ENCODE peak calls at places on chromosomes 13 and 19, in eight cellular contexts. One of them, this sample, is unnamed.

GRCh38 chr19:5686326-5686646 is 3.8 kb upstream of the RPL36 start:
- DNase-seq in PC-9: no peak
- DNase-seq in mammary epithelial cell: no peak
- DNase-seq in endothelial cell of umbilical vein: no peak
- DNase-seq in fibroblast of lung: no peak
- DNase-seq in stomach: no peak
- DNase-seq in ascending aorta: no peak
- DNase-seq in AG04450: no peak
- DNase-seq in this sample: no peak

GRCh38 chr19:5369962-5370367 is 29.4 kb upstream of the PTPRS start:
- DNase-seq in stomach: peak
- DNase-seq in PC-9: no peak
- DNase-seq in AG04450: no peak
- DNase-seq in endothelial cell of umbilical vein: peak
- DNase-seq in fibroblast of lung: peak
- DNase-seq in mammary epithelial cell: no peak
- DNase-seq in ascending aorta: no peak
- DNase-seq in this sample: peak

GRCh38 chr13:47499358-47500150 is 501.5 kb downstream of the SUCLA2 start:
- DNase-seq in stomach: no peak
- DNase-seq in ascending aorta: no peak
- DNase-seq in endothelial cell of umbilical vein: no peak
- DNase-seq in fibroblast of lung: peak
- DNase-seq in mammary epithelial cell: peak
- DNase-seq in AG04450: peak
- DNase-seq in PC-9: peak
- DNase-seq in this sample: no peak

GRCh38 chr13:26628706-26629105 is 71.2 kb downstream of the WASF3 start:
- DNase-seq in mammary epithelial cell: peak
- DNase-seq in AG04450: no peak
- DNase-seq in endothelial cell of umbilical vein: peak
- DNase-seq in fibroblast of lung: peak
- DNase-seq in stomach: no peak
- DNase-seq in ascending aorta: no peak
- DNase-seq in PC-9: no peak
- DNase-seq in this sample: no peak

GRCh38 chr13:64154514-64154913 is 2738.9 kb upstream of the PCDH20 start:
- DNase-seq in ascending aorta: no peak
- DNase-seq in stomach: no peak
- DNase-seq in mammary epithelial cell: no peak
- DNase-seq in fibroblast of lung: peak
- DNase-seq in endothelial cell of umbilical vein: peak
- DNase-seq in PC-9: no peak
- DNase-seq in AG04450: no peak
- DNase-seq in this sample: no peak

GRCh38 chr13:78820541-78820940 is 161.6 kb upstream of the OBI1 start:
- DNase-seq in mammary epithelial cell: no peak
- DNase-seq in AG04450: no peak
- DNase-seq in PC-9: no peak
- DNase-seq in endothelial cell of umbilical vein: no peak
- DNase-seq in stomach: no peak
- DNase-seq in fibroblast of lung: no peak
- DNase-seq in ascending aorta: no peak
- DNase-seq in this sample: no peak

GRCh38 chr19:19115954-19116353 is 22.3 kb downstream of the TMEM161A start:
- DNase-seq in stomach: peak
- DNase-seq in fibroblast of lung: no peak
- DNase-seq in mammary epithelial cell: no peak
- DNase-seq in AG04450: no peak
- DNase-seq in endothelial cell of umbilical vein: no peak
- DNase-seq in PC-9: no peak
- DNase-seq in ascending aorta: no peak
- DNase-seq in this sample: no peak

GRCh38 chr19:27718262-27718661 is 1494.7 kb downstream of the UQCRFS1 start:
- DNase-seq in fibroblast of lung: no peak
- DNase-seq in mammary epithelial cell: peak
- DNase-seq in endothelial cell of umbilical vein: no peak
- DNase-seq in stomach: no peak
- DNase-seq in AG04450: no peak
- DNase-seq in PC-9: no peak
- DNase-seq in ascending aorta: no peak
- DNase-seq in this sample: no peak

GRCh38 chr13:50596776-50597203 is 246.7 kb downstream of the DLEU7 start:
- DNase-seq in fibroblast of lung: no peak
- DNase-seq in ascending aorta: no peak
- DNase-seq in mammary epithelial cell: no peak
- DNase-seq in endothelial cell of umbilical vein: no peak
- DNase-seq in AG04450: no peak
- DNase-seq in PC-9: no peak
- DNase-seq in stomach: no peak
- DNase-seq in this sample: no peak

GRCh38 chr13:80086304-80086721 is 254.6 kb downstream of the SPRY2 start:
- DNase-seq in endothelial cell of umbilical vein: no peak
- DNase-seq in stomach: no peak
- DNase-seq in ascending aorta: no peak
- DNase-seq in fibroblast of lung: peak
- DNase-seq in mammary epithelial cell: peak
- DNase-seq in AG04450: no peak
- DNase-seq in PC-9: peak
- DNase-seq in this sample: no peak

GRCh38 chr19:1254081-1254527 is 5.7 kb downstream of the MIDN start:
- DNase-seq in ascending aorta: no peak
- DNase-seq in stomach: no peak
- DNase-seq in endothelial cell of umbilical vein: no peak
- DNase-seq in fibroblast of lung: no peak
- DNase-seq in mammary epithelial cell: no peak
- DNase-seq in PC-9: no peak
- DNase-seq in AG04450: no peak
- DNase-seq in this sample: peak

GRCh38 chr13:35712907-35713685 is 236.6 kb upstream of the MAB21L1 start:
- DNase-seq in stomach: no peak
- DNase-seq in mammary epithelial cell: no peak
- DNase-seq in ascending aorta: no peak
- DNase-seq in fibroblast of lung: peak
- DNase-seq in AG04450: no peak
- DNase-seq in PC-9: peak
- DNase-seq in endothelial cell of umbilical vein: no peak
- DNase-seq in this sample: no peak

GRCh38 chr13:101698400-101698799 is 245.9 kb downstream of the ITGBL1 start:
- DNase-seq in ascending aorta: no peak
- DNase-seq in endothelial cell of umbilical vein: no peak
- DNase-seq in AG04450: no peak
- DNase-seq in stomach: no peak
- DNase-seq in mammary epithelial cell: peak
- DNase-seq in PC-9: no peak
- DNase-seq in fibroblast of lung: no peak
- DNase-seq in this sample: no peak

GRCh38 chr19:7216373-7216902 is 77.8 kb downstream of the INSR start:
- DNase-seq in fibroblast of lung: no peak
- DNase-seq in PC-9: no peak
- DNase-seq in mammary epithelial cell: no peak
- DNase-seq in endothelial cell of umbilical vein: no peak
- DNase-seq in stomach: no peak
- DNase-seq in AG04450: no peak
- DNase-seq in ascending aorta: no peak
- DNase-seq in this sample: no peak
- H3K27ac ChIP-seq in fibroblast of lung: no peak
- H3K27ac ChIP-seq in PC-9: no peak
- H3K27ac ChIP-seq in mammary epithelial cell: no peak
- H3K27ac ChIP-seq in endothelial cell of umbilical vein: no peak
- H3K27ac ChIP-seq in stomach: no peak
- H3K27ac ChIP-seq in AG04450: no peak
- H3K27ac ChIP-seq in ascending aorta: no peak
- H3K27ac ChIP-seq in this sample: no peak

GRCh38 chr19:57668635-57669034 is at the start of gene ZSCAN4:
- DNase-seq in ascending aorta: no peak
- DNase-seq in AG04450: no peak
- DNase-seq in endothelial cell of umbilical vein: no peak
- DNase-seq in stomach: no peak
- DNase-seq in fibroblast of lung: no peak
- DNase-seq in mammary epithelial cell: no peak
- DNase-seq in PC-9: no peak
- DNase-seq in this sample: no peak

GRCh38 chr19:57671124-57671895 is 2.6 kb downstream of the ZSCAN4 start:
- DNase-seq in fibroblast of lung: no peak
- DNase-seq in endothelial cell of umbilical vein: no peak
- DNase-seq in AG04450: no peak
- DNase-seq in ascending aorta: no peak
- DNase-seq in mammary epithelial cell: no peak
- DNase-seq in PC-9: no peak
- DNase-seq in stomach: no peak
- DNase-seq in this sample: no peak

GRCh38 chr19:57664269-57665127 is 4.2 kb upstream of the ZSCAN4 start:
- DNase-seq in PC-9: peak
- DNase-seq in AG04450: no peak
- DNase-seq in endothelial cell of umbilical vein: peak
- DNase-seq in stomach: peak
- DNase-seq in ascending aorta: no peak
- DNase-seq in mammary epithelial cell: peak
- DNase-seq in fibroblast of lung: peak
- DNase-seq in this sample: peak

GRCh38 chr19:57667220-57667619 is 1.5 kb upstream of the ZSCAN4 start:
- DNase-seq in PC-9: no peak
- DNase-seq in AG04450: no peak
- DNase-seq in ascending aorta: no peak
- DNase-seq in stomach: no peak
- DNase-seq in mammary epithelial cell: no peak
- DNase-seq in endothelial cell of umbilical vein: no peak
- DNase-seq in fibroblast of lung: no peak
- DNase-seq in this sample: no peak

DNA sequence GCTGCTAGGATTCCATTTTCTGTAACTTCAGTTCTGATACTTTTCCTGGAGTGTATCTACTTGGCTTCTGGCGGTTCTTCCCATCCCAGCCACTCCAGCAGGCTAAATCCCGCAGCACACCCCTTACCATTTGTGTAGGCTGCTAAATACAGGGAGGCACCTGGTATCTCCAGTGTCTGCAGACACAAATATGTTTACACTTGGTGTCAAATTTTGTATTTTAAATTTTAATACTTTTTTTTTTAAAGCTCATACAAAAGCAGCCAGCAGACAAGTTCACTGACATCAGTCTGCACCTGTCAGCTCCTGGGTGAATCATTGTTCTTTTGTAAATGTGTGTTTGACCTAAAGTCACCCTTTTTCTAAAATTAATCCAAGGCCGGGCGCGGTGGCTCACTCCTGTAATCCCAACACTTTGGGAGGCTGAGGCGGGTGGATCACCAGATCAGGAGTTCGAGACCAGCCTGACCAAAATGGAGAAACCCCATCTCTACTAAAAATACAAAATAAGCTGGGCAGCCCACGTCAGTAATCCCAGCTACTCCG is 3.4 kb upstream of the ZSCAN4 start:
- DNase-seq in mammary epithelial cell: no peak
- DNase-seq in fibroblast of lung: no peak
- DNase-seq in stomach: no peak
- DNase-seq in ascending aorta: no peak
- DNase-seq in AG04450: no peak
- DNase-seq in PC-9: no peak
- DNase-seq in endothelial cell of umbilical vein: no peak
- DNase-seq in this sample: no peak
- H3K27ac ChIP-seq in mammary epithelial cell: no peak
- H3K27ac ChIP-seq in fibroblast of lung: no peak
- H3K27ac ChIP-seq in stomach: no peak
- H3K27ac ChIP-seq in ascending aorta: no peak
- H3K27ac ChIP-seq in AG04450: no peak
- H3K27ac ChIP-seq in PC-9: no peak
- H3K27ac ChIP-seq in endothelial cell of umbilical vein: no peak
- H3K27ac ChIP-seq in this sample: no peak

GRCh38 chr13:98480915-98481510 is 95.9 kb downstream of the STK24 start:
- DNase-seq in PC-9: no peak
- DNase-seq in ascending aorta: no peak
- DNase-seq in mammary epithelial cell: no peak
- DNase-seq in endothelial cell of umbilical vein: no peak
- DNase-seq in AG04450: no peak
- DNase-seq in fibroblast of lung: peak
- DNase-seq in stomach: no peak
- DNase-seq in this sample: no peak
- H3K27ac ChIP-seq in PC-9: peak
- H3K27ac ChIP-seq in ascending aorta: no peak
- H3K27ac ChIP-seq in mammary epithelial cell: no peak
- H3K27ac ChIP-seq in endothelial cell of umbilical vein: no peak
- H3K27ac ChIP-seq in AG04450: no peak
- H3K27ac ChIP-seq in fibroblast of lung: no peak
- H3K27ac ChIP-seq in stomach: peak
- H3K27ac ChIP-seq in this sample: no peak

DNA sequence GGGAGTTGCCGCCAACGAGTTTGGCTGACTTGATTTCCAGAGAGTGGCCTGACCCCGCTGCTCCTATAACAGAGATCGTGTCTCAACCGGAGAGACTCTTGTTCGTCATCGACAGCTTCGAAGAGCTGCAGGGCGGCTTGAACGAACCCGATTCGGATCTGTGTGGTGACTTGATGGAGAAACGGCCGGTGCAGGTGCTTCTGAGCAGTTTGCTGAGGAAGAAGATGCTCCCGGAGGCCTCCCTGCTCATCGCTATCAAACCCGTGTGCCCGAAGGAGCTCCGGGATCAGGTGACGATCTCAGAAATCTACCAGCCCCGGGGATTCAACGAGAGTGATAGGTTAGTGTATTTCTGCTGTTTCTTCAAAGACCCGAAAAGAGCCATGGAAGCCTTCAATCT is 21.6 kb downstream of the NLRP4 start:
- DNase-seq in AG04450: no peak
- DNase-seq in PC-9: peak
- DNase-seq in fibroblast of lung: no peak
- DNase-seq in endothelial cell of umbilical vein: no peak
- DNase-seq in mammary epithelial cell: no peak
- DNase-seq in ascending aorta: no peak
- DNase-seq in stomach: no peak
- DNase-seq in this sample: no peak
- H3K27ac ChIP-seq in AG04450: no peak
- H3K27ac ChIP-seq in PC-9: no peak
- H3K27ac ChIP-seq in fibroblast of lung: no peak
- H3K27ac ChIP-seq in endothelial cell of umbilical vein: no peak
- H3K27ac ChIP-seq in mammary epithelial cell: no peak
- H3K27ac ChIP-seq in ascending aorta: no peak
- H3K27ac ChIP-seq in stomach: no peak
- H3K27ac ChIP-seq in this sample: no peak

GRCh38 chr19:50555447-50556235 is 12.6 kb downstream of the LRRC4B start:
- DNase-seq in stomach: no peak
- DNase-seq in PC-9: no peak
- DNase-seq in endothelial cell of umbilical vein: no peak
- DNase-seq in mammary epithelial cell: no peak
- DNase-seq in fibroblast of lung: no peak
- DNase-seq in ascending aorta: no peak
- DNase-seq in AG04450: no peak
- DNase-seq in this sample: no peak
- H3K27ac ChIP-seq in stomach: no peak
- H3K27ac ChIP-seq in PC-9: no peak
- H3K27ac ChIP-seq in endothelial cell of umbilical vein: no peak
- H3K27ac ChIP-seq in mammary epithelial cell: no peak
- H3K27ac ChIP-seq in fibroblast of lung: no peak
- H3K27ac ChIP-seq in ascending aorta: no peak
- H3K27ac ChIP-seq in AG04450: no peak
- H3K27ac ChIP-seq in this sample: no peak

This sample was measured in prostate gland.